ENCODE peak calls at places on chromosomes 11 and 22, in ten cellular contexts. E, Q, B, Y, M, U, S, R, J and G are unnamed samples. For H3K27me3 and H3K4me1, the result is how much of the 10 kb centered on the place peaks cover.

GRCh38 chr11:57309106-57310059 is 15.4 kb downstream of the TNKS1BP1 start:
- DNase-seq in E (no peak), Q (no peak), B (no peak), Y (no peak), M (peak), U (no peak), S (no peak), R (no peak), J (no peak), G (no peak)

GRCh38 chr11:76160856-76161255 is 45.4 kb downstream of the WNT11 start:
- DNase-seq in E (no peak), Q (no peak), B (no peak), Y (no peak), M (no peak), U (no peak), S (no peak), R (no peak), J (no peak), G (no peak)

GRCh38 chr22:21457023-21457787 is 10.0 kb upstream of the TMEM191C start:
- DNase-seq in E (peak), Q (no peak), B (no peak), Y (peak), M (peak), U (no peak), S (no peak), R (no peak), J (no peak), G (no peak)

GRCh38 chr11:60955566-60955965 is 3.6 kb upstream of the SLC15A3 start:
- DNase-seq in E (no peak), Q (no peak), B (no peak), Y (no peak), M (peak), U (no peak), S (no peak), R (no peak), J (no peak), G (no peak)

GRCh38 chr11:46489668-46490560 is 98.3 kb upstream of the CHRM4 start:
- DNase-seq in E (peak), Q (no peak), B (peak), Y (peak), M (no peak), U (no peak), S (no peak), R (peak), J (peak), G (no peak)

GRCh38 chr11:12981879-12982531 is 27.1 kb upstream of the RASSF10 start:
- DNase-seq in E (peak), Q (no peak), B (peak), Y (no peak), M (no peak), U (no peak), S (no peak), R (peak), J (no peak), G (no peak)

GRCh38 chr11:3822312-3822711 is 14.0 kb downstream of the PGAP2 start:
- DNase-seq in E (no peak), Q (no peak), B (no peak), Y (no peak), M (no peak), U (no peak), S (no peak), R (no peak), J (no peak), G (no peak)

GRCh38 chr11:75033916-75034315 is 45.2 kb downstream of the NEU3 start:
- DNase-seq in E (no peak), Q (no peak), B (no peak), Y (no peak), M (no peak), U (no peak), S (no peak), R (no peak), J (no peak), G (no peak)

GRCh38 chr11:119912214-119912613 is 183.2 kb upstream of the NECTIN1 start:
- DNase-seq in E (no peak), Q (no peak), B (no peak), Y (no peak), M (no peak), U (no peak), S (no peak), R (no peak), J (no peak), G (no peak)

GRCh38 chr22:35808377-35808776 is 90.7 kb downstream of the APOL5 start:
- DNase-seq in E (no peak), Q (no peak), B (no peak), Y (no peak), M (no peak), U (no peak), S (no peak), R (no peak), J (no peak), G (no peak)

GRCh38 chr11:113989381-113989780 is 14.5 kb downstream of the HTR3A start:
- DNase-seq in E (no peak), Q (no peak), B (no peak), Y (no peak), M (no peak), U (no peak), S (no peak), R (no peak), J (no peak), G (no peak)

GRCh38 chr11:7606496-7606895 is 66.8 kb downstream of the CYB5R2 start:
- DNase-seq in E (no peak), Q (no peak), B (no peak), Y (no peak), M (no peak), U (no peak), S (no peak), R (no peak), J (no peak), G (no peak)

GRCh38 chr11:93740802-93741093 is 547 bp downstream of the TAF1D start:
- DNase-seq in E (peak), Q (peak), B (peak), Y (no peak), M (peak), U (peak), S (peak), R (peak), J (peak), G (peak)

GRCh38 chr11:130157111-130157510 is 2.5 kb upstream of the ST14 start:
- DNase-seq in E (no peak), Q (no peak), B (peak), Y (no peak), M (no peak), U (no peak), S (no peak), R (no peak), J (no peak), G (no peak)

GRCh38 chr11:94647926-94648325 is 80.8 kb downstream of the PIWIL4 start:
- DNase-seq in E (peak), Q (no peak), B (peak), Y (no peak), M (no peak), U (no peak), S (peak), R (no peak), J (no peak), G (peak)

GRCh38 chr11:111665779-111666178 is 63.5 kb downstream of the SIK2 start:
- DNase-seq in E (peak), Q (no peak), B (peak), Y (no peak), M (no peak), U (no peak), S (no peak), R (peak), J (no peak), G (no peak)

GRCh38 chr22:45880091-45880651 is 96.8 kb downstream of the WNT7B start:
- DNase-seq in E (no peak), Q (no peak), B (no peak), Y (peak), M (peak), U (no peak), S (no peak), R (no peak), J (no peak), G (no peak)

GRCh38 chr11:60544077-60544476 is 28.9 kb downstream of the MS4A13 start:
- DNase-seq in E (no peak), Q (no peak), B (no peak), Y (no peak), M (no peak), U (no peak), S (no peak), R (no peak), J (no peak), G (no peak)

GRCh38 chr22:23207786-23208325 is 27.5 kb downstream of the BCR start:
- DNase-seq in E (no peak), Q (no peak), B (no peak), Y (no peak), M (no peak), U (no peak), S (no peak), R (no peak), J (no peak), G (no peak)

GRCh38 chr22:27318516-27318915 is 483.0 kb downstream of the MN1 start:
- DNase-seq in E (peak), Q (no peak), B (peak), Y (peak), M (no peak), U (no peak), S (peak), R (peak), J (no peak), G (peak)

GRCh38 chr11:121895919-121896318 is 220.1 kb downstream of the BLID start:
- DNase-seq in E (peak), Q (no peak), B (no peak), Y (no peak), M (no peak), U (no peak), S (no peak), R (no peak), J (no peak), G (no peak)

DNA sequence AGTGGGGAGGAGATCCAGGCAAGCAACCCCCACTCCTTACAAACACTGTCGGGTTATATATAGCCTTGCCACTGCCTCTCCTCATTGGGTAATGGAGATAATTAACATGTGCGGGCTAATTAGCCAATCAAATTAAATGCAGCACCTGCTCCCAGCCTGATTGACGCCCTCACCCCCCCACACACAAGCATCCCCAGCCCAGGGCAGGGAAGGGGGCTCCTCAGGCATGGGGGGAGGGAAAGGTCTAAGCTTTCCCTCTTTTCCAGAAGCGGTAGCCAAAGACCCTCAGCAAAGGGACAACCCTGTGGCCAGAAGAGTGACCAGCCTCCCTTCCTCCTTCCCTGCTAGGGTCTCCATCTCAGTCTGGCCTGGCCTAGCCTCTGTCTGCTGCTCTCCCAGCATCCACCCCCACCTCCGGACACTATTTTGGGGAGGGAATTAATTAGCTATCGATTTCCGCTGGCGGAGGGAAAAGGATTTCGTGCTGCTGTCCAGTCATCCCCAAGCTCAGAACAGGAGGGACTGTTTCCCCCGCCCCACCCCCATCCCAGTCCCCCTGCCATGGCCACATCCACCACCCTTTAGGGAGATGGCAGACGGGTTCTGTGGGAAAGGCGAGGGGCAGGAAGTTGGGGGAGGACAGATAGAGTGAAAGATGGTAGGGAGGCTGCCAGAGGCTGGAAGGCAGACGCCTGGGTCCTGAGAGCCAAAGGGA is 7.1 kb downstream of the NRXN2 start:
- DNase-seq in E (no peak), Q (no peak), B (no peak), Y (no peak), M (no peak), U (no peak), S (no peak), R (no peak), J (no peak), G (no peak)
- H3K27me3 ChIP-seq in E (half or more), Q (half or more), B (half or more), Y (under half), M (half or more), U (under half), S (half or more), R (under half), J (under half), G (half or more)

GRCh38 chr11:115499241-115499799 is 4.9 kb downstream of the CADM1 start:
- DNase-seq in E (no peak), Q (no peak), B (no peak), Y (no peak), M (no peak), U (no peak), S (no peak), R (no peak), J (no peak), G (no peak)
- H3K4me1 ChIP-seq in E (under half), Q (under half), B (under half), Y (under half), M (under half), U (under half), S (under half), R (under half), J (under half), G (half or more)

GRCh38 chr22:31177420-31178162 is 17.6 kb downstream of the RNF185 start:
- DNase-seq in E (peak), Q (no peak), B (peak), Y (no peak), M (no peak), U (no peak), S (no peak), R (no peak), J (no peak), G (no peak)
- H3K27ac ChIP-seq in E (peak), Q (no peak), B (no peak), Y (no peak), M (peak), U (no peak), S (no peak), R (no peak), J (no peak), G (no peak)

DNA sequence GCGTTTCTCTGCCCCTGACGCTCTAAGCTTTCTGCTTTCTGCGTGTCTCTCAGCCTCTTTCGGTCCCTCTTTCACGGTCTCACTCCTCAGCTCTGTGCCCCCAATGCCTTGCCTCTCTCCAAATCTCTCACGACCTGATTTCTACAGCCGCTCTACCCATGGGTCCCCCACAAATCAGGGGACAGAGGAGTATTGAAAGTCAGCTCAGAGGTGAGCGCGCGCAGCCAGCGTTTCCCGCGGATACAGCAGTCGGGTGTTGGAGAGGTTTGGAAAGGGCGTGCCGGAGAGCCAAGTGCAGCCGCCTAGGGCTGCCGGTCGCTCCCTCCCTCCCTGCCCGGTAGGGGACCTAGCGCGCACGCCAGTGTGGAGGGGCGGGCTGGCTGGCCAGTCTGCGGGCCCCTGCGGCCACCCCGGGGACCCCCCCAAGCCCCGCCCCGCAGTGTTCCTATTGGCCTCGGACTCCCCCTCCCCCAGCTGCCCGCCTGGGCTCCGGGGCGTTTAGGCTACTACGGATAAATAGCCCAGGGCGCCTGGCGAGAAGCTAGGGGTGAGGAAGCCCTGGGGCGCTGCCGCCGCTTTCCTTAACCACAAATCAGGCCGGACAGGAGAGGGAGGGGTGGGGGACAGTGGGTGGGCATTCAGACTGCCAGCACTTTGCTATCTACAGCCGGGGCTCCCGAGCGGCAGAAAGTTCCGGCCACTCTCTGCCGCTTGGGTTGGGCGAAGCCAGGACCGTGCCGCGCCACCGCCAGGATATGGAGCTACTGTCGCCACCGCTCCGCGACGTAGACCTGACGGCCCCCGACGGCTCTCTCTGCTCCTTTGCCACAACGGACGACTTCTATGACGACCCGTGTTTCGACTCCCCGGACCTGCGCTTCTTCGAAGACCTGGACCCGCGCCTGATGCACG is at the start of gene MYOD1:
- DNase-seq in E (no peak), Q (no peak), B (no peak), Y (peak), M (no peak), U (no peak), S (no peak), R (peak), J (no peak), G (no peak)
- H3K27me3 ChIP-seq in E (half or more), Q (half or more), B (half or more), Y (half or more), M (half or more), U (under half), S (half or more), R (half or more), J (under half), G (half or more)

DNA sequence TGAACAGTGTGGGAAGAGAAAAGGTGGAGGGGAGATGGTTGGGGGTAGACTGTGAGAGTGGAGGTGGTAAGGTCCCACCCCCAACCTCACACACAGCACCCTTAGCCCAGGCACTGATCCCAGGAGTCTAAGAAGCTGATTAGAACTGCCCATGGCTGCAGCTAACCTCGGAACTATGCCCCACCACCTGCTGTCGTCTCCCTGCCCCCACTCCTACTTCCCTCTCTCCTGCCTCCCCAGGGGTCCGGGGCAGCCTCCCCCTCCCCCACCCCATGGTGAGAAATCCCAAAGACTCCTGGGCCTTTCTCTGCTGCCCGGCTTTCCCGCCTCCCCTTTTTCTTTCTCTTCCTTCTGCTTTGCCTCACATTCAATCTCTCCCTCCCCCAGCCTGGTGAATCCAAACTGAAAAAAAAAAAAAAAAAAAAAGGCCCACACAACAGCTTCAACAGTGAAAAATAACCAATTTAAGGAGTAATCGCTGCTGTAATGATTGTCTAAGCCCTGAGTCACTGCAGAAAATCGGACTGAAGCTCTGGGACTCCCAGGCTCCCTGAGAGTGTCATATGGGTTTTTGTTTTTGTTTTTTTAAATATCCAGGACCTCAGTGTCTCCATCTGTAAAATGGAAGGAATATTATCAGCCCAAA is 9.6 kb upstream of the TP53I11 start:
- DNase-seq in E (no peak), Q (no peak), B (no peak), Y (no peak), M (no peak), U (no peak), S (no peak), R (no peak), J (no peak), G (no peak)
- H3K4me1 ChIP-seq in E (under half), Q (under half), B (under half), Y (under half), M (under half), U (under half), S (under half), R (half or more), J (under half), G (under half)

DNA sequence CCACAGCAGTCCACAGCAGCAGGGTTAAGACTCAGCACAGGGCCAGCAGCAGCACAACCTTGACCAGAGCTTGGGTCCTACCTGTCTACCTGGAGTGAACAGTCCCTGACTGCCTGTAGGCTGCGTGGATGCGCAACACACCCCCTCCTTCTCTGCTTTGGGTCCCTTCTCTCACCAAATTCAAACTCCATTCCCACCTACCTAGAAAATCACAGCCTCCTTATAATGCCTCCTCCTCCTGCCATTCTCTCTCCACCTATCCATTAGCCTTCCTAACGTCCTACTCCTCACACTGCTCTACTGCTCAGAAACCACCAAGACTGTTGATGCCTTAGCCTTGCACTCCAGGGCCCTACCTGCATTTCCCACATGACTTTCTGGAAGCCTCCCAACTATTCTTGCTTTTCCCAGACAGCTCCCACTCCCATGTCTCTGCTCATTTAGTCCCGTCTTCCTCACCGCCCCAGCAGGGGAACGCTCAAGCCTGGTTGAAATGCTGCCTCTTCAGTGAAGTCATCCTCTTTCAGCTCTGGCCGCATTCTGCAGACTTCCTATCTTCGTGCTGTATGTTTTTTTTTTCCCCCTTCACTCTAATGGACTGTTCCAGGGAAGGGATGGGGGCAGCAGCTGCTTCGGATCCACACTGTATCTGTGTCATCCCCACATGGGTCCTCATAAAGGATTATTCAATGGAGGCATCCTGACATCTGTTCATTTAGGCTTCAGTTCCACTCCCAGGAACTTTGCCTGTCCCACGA is 3.3 kb downstream of the IL18BP start:
- DNase-seq in E (no peak), Q (no peak), B (no peak), Y (no peak), M (peak), U (no peak), S (no peak), R (no peak), J (no peak), G (no peak)
- H3K27ac ChIP-seq in E (no peak), Q (no peak), B (peak), Y (no peak), M (no peak), U (no peak), S (no peak), R (peak), J (no peak), G (no peak)